ENCODE peak calls at places on chromosomes 5 and 9, in six cellular contexts. Q is stimulated activated CD4-positive, alpha-beta T cell treated with anti-CD3 and anti-CD28 coated beads, Interleukin-1b, Interleukin-23, amount 100 ng/mL, for 24 hours; E is EL; A is CD8-positive, alpha-beta T cell; F is GM12892; S is fibroblast of villous mesenchyme. I is an unnamed sample.

GRCh38 chr5:138128344-138128743 is 10.9 kb downstream of the NME5 start:
- DNase-seq in E (no peak), S (no peak), Q (no peak), A (no peak), F (no peak), I (no peak)

GRCh38 chr9:114094971-114095370 is 4.1 kb downstream of the KIF12 start:
- DNase-seq in F (no peak), S (no peak), A (no peak), Q (no peak), E (no peak), I (no peak)

GRCh38 chr5:120803282-120803681 is 339.2 kb downstream of the PRR16 start:
- DNase-seq in Q (no peak), S (peak), A (no peak), E (peak), F (no peak), I (no peak)

GRCh38 chr9:17862081-17862480 is 283.2 kb downstream of the SH3GL2 start:
- DNase-seq in F (no peak), S (no peak), A (no peak), Q (no peak), E (no peak), I (no peak)

GRCh38 chr5:169895876-169896275 is 84.4 kb downstream of the INSYN2B start:
- DNase-seq in F (no peak), E (no peak), A (no peak), Q (no peak), S (no peak), I (no peak)

GRCh38 chr5:135944967-135945560 is 9.7 kb downstream of the LECT2 start:
- DNase-seq in Q (no peak), A (no peak), E (peak), F (no peak), S (peak), I (no peak)

GRCh38 chr5:111233050-111233370 is 8.8 kb downstream of the CAMK4 start:
- DNase-seq in S (no peak), F (no peak), E (no peak), A (no peak), Q (no peak), I (no peak)

GRCh38 chr9:16721972-16722371 is 148.5 kb downstream of the BNC2 start:
- DNase-seq in S (peak), E (peak), A (no peak), Q (no peak), F (no peak), I (no peak)

GRCh38 chr9:20526500-20527319 is 95.6 kb downstream of the MLLT3 start:
- DNase-seq in E (peak), S (no peak), A (no peak), F (no peak), Q (no peak), I (no peak)

GRCh38 chr5:133612021-133612860 is at the start of gene FSTL4:
- DNase-seq in E (no peak), F (peak), Q (no peak), S (no peak), A (no peak), I (no peak)

GRCh38 chr5:95669540-95669939 is 13.3 kb downstream of the SPATA9 start:
- DNase-seq in Q (no peak), A (no peak), F (no peak), S (peak), E (peak), I (no peak)

GRCh38 chr5:169592937-169593650 is 9.5 kb downstream of the SPDL1 start:
- DNase-seq in E (no peak), A (no peak), S (no peak), F (no peak), Q (no peak), I (no peak)

GRCh38 chr5:139648205-139649081 is at the start of gene CXXC5:
- DNase-seq in S (peak), Q (no peak), E (peak), A (no peak), F (peak), I (no peak)

GRCh38 chr9:82764270-82764669 is 298.7 kb downstream of the RASEF start:
- DNase-seq in E (no peak), A (no peak), S (no peak), F (no peak), Q (no peak), I (no peak)

GRCh38 chr5:38634961-38635369 is 78.5 kb upstream of the LIFR start:
- DNase-seq in A (no peak), Q (no peak), E (peak), F (no peak), S (peak), I (no peak)

GRCh38 chr5:180170111-180170809 is 38.8 kb downstream of the RASGEF1C start:
- DNase-seq in A (no peak), S (no peak), E (no peak), F (no peak), Q (no peak), I (no peak)

GRCh38 chr5:102798103-102798502 is 43.0 kb downstream of the PAM start:
- DNase-seq in A (no peak), Q (no peak), F (no peak), E (no peak), S (no peak), I (no peak)

GRCh38 chr9:34559616-34560546 is 29.6 kb downstream of the CNTFR start:
- DNase-seq in A (no peak), F (no peak), Q (no peak), E (peak), S (peak), I (no peak)

GRCh38 chr5:176955895-176956294 is 50.7 kb downstream of the UIMC1 start:
- DNase-seq in S (no peak), F (no peak), E (no peak), A (no peak), Q (no peak), I (no peak)

GRCh38 chr9:99253772-99254431 is 31.8 kb downstream of the SEC61B start:
- DNase-seq in S (no peak), F (peak), Q (peak), A (peak), E (peak), I (peak)

GRCh38 chr5:14429102-14429501 is 152.5 kb upstream of the OTULINL start:
- DNase-seq in F (no peak), Q (no peak), E (no peak), A (no peak), S (no peak), I (no peak)

GRCh38 chr5:19927170-19927569 is 60.8 kb downstream of the CDH18 start:
- DNase-seq in S (no peak), E (no peak), F (no peak), A (no peak), Q (no peak), I (no peak)

GRCh38 chr9:80699551-80699998 is 989.8 kb downstream of the TLE1 start:
- DNase-seq in A (no peak), E (peak), S (peak), F (no peak), Q (no peak), I (no peak)

GRCh38 chr5:17443333-17444125 is 54.5 kb upstream of the TAF11L2 start:
- DNase-seq in Q (no peak), S (no peak), E (no peak), F (no peak), A (no peak), I (no peak)

GRCh38 chr9:14501366-14501765 is 187.4 kb upstream of the NFIB start:
- DNase-seq in E (no peak), S (no peak), A (no peak), F (no peak), Q (no peak), I (no peak)

GRCh38 chr9:85600675-85601263 is 141.0 kb downstream of the AGTPBP1 start:
- DNase-seq in A (no peak), E (no peak), F (no peak), Q (no peak), S (no peak), I (peak)

GRCh38 chr5:26193626-26194025 is 844.8 kb downstream of the CDH9 start:
- DNase-seq in A (no peak), E (no peak), Q (no peak), S (no peak), F (no peak), I (no peak)

GRCh38 chr5:179368806-179369529 is 23.7 kb upstream of the ADAMTS2 start:
- DNase-seq in A (no peak), F (no peak), S (no peak), E (no peak), Q (no peak), I (no peak)

GRCh38 chr5:6766558-6767191 is 53.4 kb downstream of the TENT4A start:
- DNase-seq in A (no peak), Q (no peak), S (peak), F (no peak), E (peak), I (peak)

GRCh38 chr9:37639109-37639748 is 11.5 kb upstream of the FRMPD1 start:
- DNase-seq in F (no peak), A (no peak), S (peak), Q (no peak), E (peak), I (no peak)

GRCh38 chr5:67677422-67677970 is 480.9 kb upstream of the CD180 start:
- DNase-seq in Q (no peak), S (no peak), A (no peak), E (no peak), F (no peak), I (no peak)

GRCh38 chr9:130144703-130145102 is 27.5 kb upstream of the NCS1 start:
- DNase-seq in F (no peak), A (no peak), S (no peak), Q (no peak), E (no peak), I (no peak)

GRCh38 chr5:59066367-59067163 is 483.7 kb downstream of the RAB3C start:
- DNase-seq in A (no peak), S (no peak), F (no peak), E (peak), Q (no peak), I (no peak)

GRCh38 chr9:130064621-130065020 is 10.9 kb downstream of the GPR107 start:
- DNase-seq in F (no peak), Q (no peak), A (no peak), S (no peak), E (no peak), I (no peak)

GRCh38 chr5:83553000-83553486 is 81.5 kb downstream of the VCAN start:
- DNase-seq in E (no peak), Q (no peak), F (no peak), A (no peak), S (no peak), I (no peak)

GRCh38 chr9:98701576-98701975 is 7.2 kb downstream of the GABBR2 start:
- DNase-seq in S (no peak), F (no peak), Q (no peak), A (no peak), E (no peak), I (no peak)

GRCh38 chr9:104074876-104075275 is 19.2 kb upstream of the SMC2 start:
- DNase-seq in S (peak), A (no peak), F (no peak), E (peak), Q (no peak), I (no peak)

GRCh38 chr5:132427285-132428146 is 58.0 kb downstream of the SLC22A5 start:
- DNase-seq in Q (no peak), E (no peak), F (no peak), S (no peak), A (peak), I (peak)

GRCh38 chr5:52898961-52899680 is 90.0 kb upstream of the ITGA2 start:
- DNase-seq in Q (no peak), F (no peak), A (no peak), E (peak), S (no peak), I (no peak)